ENCODE peak calls at places on chromosomes 11 and 22, in ten cellular contexts. L, U, E, F, A, Y, W, X, T and R are unnamed samples.

GRCh38 chr11:102229510-102230119 is 87.7 kb upstream of the BIRC3 start:
- DNase-seq in L (no peak), U (no peak), E (no peak), F (no peak), A (no peak), Y (no peak), W (no peak), X (no peak), T (no peak), R (no peak)

GRCh38 chr11:118888398-118888797 is 4.7 kb downstream of the CXCR5 start:
- DNase-seq in L (no peak), U (no peak), E (no peak), F (no peak), A (no peak), Y (no peak), W (no peak), X (no peak), T (no peak), R (no peak)

GRCh38 chr11:34606326-34607120 is 14.4 kb upstream of the EHF start:
- DNase-seq in L (no peak), U (no peak), E (no peak), F (peak; percentile 65), A (no peak), Y (no peak), W (no peak), X (no peak), T (no peak), R (no peak)

GRCh38 chr11:15493921-15494630 is 379.4 kb downstream of the INSC start:
- DNase-seq in L (no peak), U (no peak), E (no peak), F (no peak), A (no peak), Y (no peak), W (no peak), X (no peak), T (no peak), R (no peak)

GRCh38 chr11:108715239-108715638 is 50.4 kb downstream of the DDX10 start:
- DNase-seq in L (no peak), U (no peak), E (no peak), F (no peak), A (no peak), Y (no peak), W (no peak), X (no peak), T (no peak), R (no peak)

GRCh38 chr11:57244911-57245310 is 7.9 kb upstream of the APLNR start:
- DNase-seq in L (no peak), U (no peak), E (no peak), F (no peak), A (no peak), Y (no peak), W (no peak), X (no peak), T (no peak), R (no peak)

GRCh38 chr11:18522388-18522787 is 4.4 kb downstream of the TSG101 start:
- DNase-seq in L (no peak), U (no peak), E (peak; percentile 14), F (peak; percentile 45), A (no peak), Y (peak; percentile 54), W (no peak), X (no peak), T (no peak), R (no peak)

GRCh38 chr11:65786786-65787636 is at the start of gene OVOL1:
- DNase-seq in L (peak; percentile 90), U (peak; percentile 92), E (no peak), F (peak; percentile 92), A (no peak), Y (peak; percentile 87), W (peak; percentile 88), X (no peak), T (no peak), R (no peak)

GRCh38 chr22:23216331-23217170 is 36.2 kb downstream of the BCR start:
- DNase-seq in L (no peak), U (no peak), E (no peak), F (no peak), A (no peak), Y (no peak), W (peak; percentile 33), X (no peak), T (no peak), R (no peak)

GRCh38 chr11:115247953-115248352 is 256.3 kb downstream of the CADM1 start:
- DNase-seq in L (no peak), U (no peak), E (no peak), F (no peak), A (no peak), Y (no peak), W (no peak), X (no peak), T (no peak), R (no peak)

GRCh38 chr11:9601041-9601875 is 27.8 kb downstream of the WEE1 start:
- DNase-seq in L (no peak), U (peak; percentile 35), E (peak; percentile 97), F (peak; percentile 86), A (peak; percentile 95), Y (peak; percentile 84), W (no peak), X (no peak), T (no peak), R (no peak)

GRCh38 chr11:102428696-102429095 is 23.9 kb downstream of the TMEM123 start:
- DNase-seq in L (no peak), U (no peak), E (no peak), F (no peak), A (no peak), Y (no peak), W (no peak), X (no peak), T (no peak), R (no peak)

GRCh38 chr11:114082415-114082748 is 22.9 kb downstream of the ZBTB16 start:
- DNase-seq in L (no peak), U (peak; percentile 53), E (peak; percentile 67), F (no peak), A (no peak), Y (no peak), W (peak; percentile 53), X (no peak), T (no peak), R (no peak)

GRCh38 chr11:128745296-128746183 is 51.7 kb downstream of the FLI1 start:
- DNase-seq in L (no peak), U (no peak), E (no peak), F (no peak), A (no peak), Y (peak; percentile 24), W (no peak), X (no peak), T (no peak), R (no peak)

GRCh38 chr11:2779981-2780849 is 80.4 kb upstream of the KCNQ1OT1 start:
- DNase-seq in L (peak; percentile 46), U (peak; percentile 20), E (peak; percentile 22), F (peak; percentile 39), A (no peak), Y (no peak), W (peak; percentile 63), X (no peak), T (peak; percentile 82), R (peak; percentile 31)

GRCh38 chr11:103659743-103660142 is 376.7 kb upstream of the DDI1 start:
- DNase-seq in L (no peak), U (no peak), E (no peak), F (no peak), A (no peak), Y (no peak), W (no peak), X (no peak), T (no peak), R (no peak)
- TF ChIP-seq CTCF in L (no peak), U (no peak), E (no peak), F (no peak), A (no peak), Y (no peak), W (no peak), X (no peak), T (no peak), R (no peak)

GRCh38 chr11:68325183-68325893 is 12.9 kb downstream of the LRP5 start:
- DNase-seq in L (no peak), U (no peak), E (no peak), F (peak; percentile 70), A (no peak), Y (peak; percentile 74), W (no peak), X (no peak), T (no peak), R (no peak)
- TF ChIP-seq CTCF in L (no peak), U (no peak), E (no peak), F (peak; percentile 66), A (no peak), Y (peak; percentile 66), W (no peak), X (no peak), T (no peak), R (no peak)

GRCh38 chr11:126791446-126791845 is 209.1 kb downstream of the KIRREL3 start:
- DNase-seq in L (no peak), U (no peak), E (no peak), F (peak; percentile 89), A (no peak), Y (peak; percentile 73), W (no peak), X (no peak), T (no peak), R (no peak)
- TF ChIP-seq CTCF in L (no peak), U (no peak), E (no peak), F (peak; percentile 79), A (peak; percentile 28), Y (peak; percentile 66), W (no peak), X (no peak), T (no peak), R (no peak)

GRCh38 chr11:122019908-122020694 is 95.9 kb downstream of the BLID start:
- DNase-seq in L (no peak), U (no peak), E (no peak), F (no peak), A (no peak), Y (no peak), W (no peak), X (no peak), T (no peak), R (no peak)

GRCh38 chr11:122022646-122023045 is 93.4 kb downstream of the BLID start:
- DNase-seq in L (no peak), U (no peak), E (no peak), F (no peak), A (no peak), Y (no peak), W (no peak), X (no peak), T (no peak), R (no peak)

GRCh38 chr11:122024278-122024677 is 91.7 kb downstream of the BLID start:
- DNase-seq in L (no peak), U (no peak), E (no peak), F (no peak), A (no peak), Y (no peak), W (no peak), X (no peak), T (no peak), R (no peak)

GRCh38 chr11:122023614-122024250 is 92.3 kb downstream of the BLID start:
- DNase-seq in L (no peak), U (no peak), E (no peak), F (no peak), A (no peak), Y (no peak), W (no peak), X (no peak), T (no peak), R (no peak)

DNA sequence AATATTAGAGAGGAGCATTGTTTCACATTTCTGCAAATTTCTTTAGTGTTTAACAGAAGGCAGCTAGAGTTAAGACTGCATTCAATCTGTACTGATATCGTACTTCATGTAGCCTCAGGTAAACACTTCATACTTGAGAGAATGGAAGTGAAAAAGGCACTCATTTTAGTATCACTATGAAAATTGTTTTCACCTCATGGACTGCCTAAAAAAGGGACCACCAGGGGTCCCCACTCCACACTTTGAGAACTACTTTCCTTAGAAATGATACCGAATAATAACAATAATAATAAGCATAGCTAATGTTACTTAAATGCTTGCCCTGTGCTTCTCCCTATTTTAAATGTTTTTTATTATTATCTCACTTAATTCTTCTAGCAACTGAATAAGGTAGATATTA is 95.1 kb downstream of the BLID start:
- DNase-seq in L (no peak), U (no peak), E (peak; percentile 61), F (peak; percentile 53), A (peak; percentile 32), Y (peak; percentile 38), W (no peak), X (peak; percentile 30), T (no peak), R (no peak)
- TF ChIP-seq CTCF in L (no peak), U (no peak), E (peak; percentile 72), F (peak; percentile 76), A (peak; percentile 72), Y (peak; percentile 55), W (no peak), X (peak; percentile 59), T (peak; percentile 68), R (peak; percentile 70)